ENCODE peak calls at places on chromosomes 3 and 15, in four cellular contexts. K is activated T-cell treated with anti-CD3 and anti-CD28 coated beads for 24 hours, B is fibroblast of the aortic adventitia, M is RCC 7860. U is an unnamed sample.

GRCh38 chr15:51781506-51781905 is 30.1 kb downstream of the TMOD2 start:
- DNase-seq in K (no peak), B (no peak), M (no peak), U (no peak)

GRCh38 chr15:66852064-66852905 is 150.2 kb downstream of the SMAD6 start:
- DNase-seq in K (no peak), B (no peak), M (no peak), U (no peak)

GRCh38 chr3:47432673-47433072 is 43.1 kb downstream of the SCAP start:
- DNase-seq in K (no peak), B (no peak), M (no peak), U (no peak)

GRCh38 chr3:108223928-108224327 is 1.7 kb upstream of the IFT57 start:
- DNase-seq in K (no peak), B (peak), M (no peak), U (peak)

GRCh38 chr3:152339881-152340505 is 71.3 kb downstream of the MBNL1 start:
- DNase-seq in K (no peak), B (no peak), M (no peak), U (no peak)

GRCh38 chr3:160804762-160805161 is 48.7 kb downstream of the PPM1L start:
- DNase-seq in K (no peak), B (no peak), M (peak), U (no peak)

GRCh38 chr3:139718415-139718814 is 40.6 kb upstream of the NMNAT3 start:
- DNase-seq in K (no peak), B (peak), M (no peak), U (no peak)

GRCh38 chr3:127450331-127450730 is 140.2 kb downstream of the TPRA1 start:
- DNase-seq in K (no peak), B (no peak), M (no peak), U (no peak)

GRCh38 chr3:37668831-37669610 is 192.7 kb upstream of the CTDSPL start:
- DNase-seq in K (no peak), B (no peak), M (no peak), U (no peak)

GRCh38 chr3:185979721-185980121 is 41.9 kb upstream of the TRA2B start:
- DNase-seq in K (no peak), B (no peak), M (no peak), U (no peak)

GRCh38 chr3:126883241-126883640 is 99.7 kb upstream of the PLXNA1 start:
- DNase-seq in K (no peak), B (peak), M (no peak), U (no peak)

GRCh38 chr3:41679412-41679811 is 282.5 kb downstream of the ULK4 start:
- DNase-seq in K (no peak), B (no peak), M (no peak), U (no peak)